ENCODE peak calls at places on chromosomes 4 and X, in four cellular contexts. Z is coronary artery, L is astrocyte of the spinal cord, B is GM12865. G is an unnamed sample.

GRCh38 chr4:31084806-31085416 is 364.7 kb downstream of the PCDH7 start:
- DNase-seq in B (no peak), L (no peak), Z (no peak), G (peak)

GRCh38 chr4:13162886-13163285 is 321.3 kb downstream of the RAB28 start:
- DNase-seq in B (no peak), L (peak), Z (no peak), G (no peak)

GRCh38 chr4:113610542-113610941 is 151.0 kb downstream of the CAMK2D start:
- DNase-seq in Z (no peak), L (no peak), B (no peak), G (no peak)

GRCh38 chr4:56435001-56435747 is at the start of gene PPAT:
- DNase-seq in B (peak), Z (peak), L (peak), G (peak)

GRCh38 chr4:107548211-107548905 is 171.7 kb downstream of the PAPSS1 start:
- DNase-seq in Z (no peak), B (no peak), L (peak), G (no peak)

GRCh38 chrX:128728943-128729342 is 676.7 kb upstream of the ACTRT1 start:
- DNase-seq in L (no peak), B (no peak), Z (no peak), G (no peak)

GRCh38 chrX:153609917-153610833 is 11.2 kb upstream of the CCNQ start:
- DNase-seq in L (peak), B (peak), Z (no peak), G (peak)

GRCh38 chr4:140189846-140190245 is 35.9 kb upstream of the MAML3 start:
- DNase-seq in B (no peak), Z (no peak), L (no peak), G (no peak)

GRCh38 chr4:96913437-96914075 is 1073.7 kb downstream of the PDHA2 start:
- DNase-seq in L (peak), B (no peak), Z (no peak), G (no peak)

GRCh38 chrX:108072746-108073145 is 18.6 kb downstream of the PSMD10 start:
- DNase-seq in L (peak), B (no peak), Z (no peak), G (no peak)

GRCh38 chrX:101220881-101221280 is 1.3 kb downstream of the DRP2 start:
- DNase-seq in Z (no peak), L (no peak), B (no peak), G (no peak)

GRCh38 chr4:73603854-73604584 is 16.2 kb downstream of the RASSF6 start:
- DNase-seq in B (no peak), Z (no peak), L (no peak), G (no peak)

GRCh38 chrX:123424546-123424945 is 240.5 kb downstream of the GRIA3 start:
- DNase-seq in B (peak), L (peak), Z (no peak), G (no peak)

GRCh38 chrX:73855546-73855945 is 292.5 kb downstream of the CHIC1 start:
- DNase-seq in B (peak), L (peak), Z (peak), G (peak)

GRCh38 chr4:141486375-141486997 is 149.9 kb upstream of the IL15 start:
- DNase-seq in L (peak), B (no peak), Z (no peak), G (no peak)

GRCh38 chr4:168623011-168623410 is 126.2 kb downstream of the PALLD start:
- DNase-seq in L (no peak), B (no peak), Z (no peak), G (no peak)

GRCh38 chrX:39935414-39936064 is 162.2 kb downstream of the BCOR start:
- DNase-seq in B (no peak), Z (no peak), L (peak), G (no peak)

GRCh38 chr4:15149842-15150592 is 147.7 kb downstream of the CPEB2 start:
- DNase-seq in L (peak), Z (peak), B (peak), G (peak)

GRCh38 chr4:77635246-77635645 is 29.6 kb downstream of the CXCL13 start:
- DNase-seq in L (no peak), B (no peak), Z (no peak), G (no peak)

GRCh38 chrX:44872319-44872816 is 620 bp upstream of the KDM6A start:
- DNase-seq in B (no peak), L (no peak), Z (peak), G (peak)

GRCh38 chr4:173505924-173506779 is 23.9 kb downstream of the HAND2 start:
- DNase-seq in L (no peak), B (peak), Z (no peak), G (peak)

GRCh38 chrX:72020204-72020603 is 109.6 kb downstream of the NHSL2 start:
- DNase-seq in L (no peak), B (no peak), Z (peak), G (no peak)

GRCh38 chrX:72020788-72021187 is 110.1 kb downstream of the NHSL2 start:
- DNase-seq in L (no peak), Z (no peak), B (peak), G (no peak)

GRCh38 chrX:72019487-72019886 is 108.8 kb downstream of the NHSL2 start:
- DNase-seq in Z (peak), B (no peak), L (no peak), G (no peak)

GRCh38 chrX:72023071-72023470 is 108.6 kb downstream of the RTL5 start:
- DNase-seq in B (no peak), L (no peak), Z (no peak), G (no peak)

DNA sequence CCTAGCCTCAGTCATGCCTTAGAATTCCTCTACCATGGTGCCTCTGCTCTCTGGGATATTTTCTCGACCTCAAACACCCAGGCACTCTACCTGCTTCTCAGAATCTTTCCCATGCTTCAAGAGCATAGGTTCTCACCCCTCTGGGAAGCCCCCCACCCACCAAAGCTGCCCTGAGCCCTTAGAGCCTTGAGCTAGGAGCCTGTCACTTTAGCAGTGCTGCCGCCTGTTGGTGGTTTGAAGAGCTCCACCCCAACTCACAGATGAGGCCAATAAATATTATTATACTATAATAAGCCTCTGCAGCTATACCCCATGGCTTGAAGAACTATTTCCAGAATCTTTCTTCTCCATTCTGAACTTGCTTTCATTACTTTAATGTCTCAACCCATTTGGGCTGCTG is 109.7 kb downstream of the RTL5 start:
- DNase-seq in B (peak), Z (peak), L (no peak), G (no peak)
- TF ChIP-seq CTCF in B (peak), Z (peak), L (peak), G (no peak)

GRCh38 chr4:20433101-20433705 is 181.5 kb downstream of the SLIT2 start:
- DNase-seq in B (no peak), Z (no peak), L (no peak), G (peak)
- TF ChIP-seq CTCF in B (no peak), Z (no peak), L (no peak), G (no peak)

GRCh38 chr4:67918428-67918827 is 34.6 kb upstream of the TMPRSS11D start:
- DNase-seq in L (no peak), Z (no peak), B (no peak), G (no peak)
- TF ChIP-seq CTCF in L (peak), Z (no peak), B (peak), G (peak)

GRCh38 chrX:2609431-2610238 is 81.5 kb upstream of the CD99 start:
- DNase-seq in L (peak), B (no peak), Z (no peak), G (no peak)
- TF ChIP-seq CTCF in L (no peak), B (no peak), Z (no peak), G (no peak)

DNA sequence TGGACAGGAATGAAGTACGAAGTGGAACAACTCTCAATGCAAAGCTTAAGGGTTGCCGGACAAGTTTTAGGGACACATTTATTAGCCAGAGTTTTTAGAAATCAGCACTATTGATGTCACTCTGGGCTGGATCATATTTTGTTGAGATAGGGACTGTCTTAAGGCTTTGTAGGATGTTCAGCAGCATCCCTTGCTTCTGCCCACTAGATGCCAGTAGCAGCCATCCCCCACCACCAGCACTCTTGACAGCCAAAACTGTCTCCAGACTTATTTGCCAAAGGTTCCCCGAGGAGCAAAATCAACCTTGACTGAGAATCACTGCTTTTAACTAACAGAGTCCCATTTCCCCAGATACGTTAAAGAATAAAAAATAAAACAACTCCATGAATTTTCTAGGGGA is 1497.3 kb downstream of the STIM2 start:
- DNase-seq in B (no peak), Z (no peak), L (no peak), G (no peak)
- TF ChIP-seq CTCF in B (no peak), Z (no peak), L (peak), G (no peak)

GRCh38 chr4:185634066-185634652 is 98.9 kb upstream of the PDLIM3 start:
- DNase-seq in B (peak), L (no peak), Z (no peak), G (no peak)
- TF ChIP-seq CTCF in B (peak), L (peak), Z (no peak), G (peak)

GRCh38 chr4:66555301-66555700 is 885.0 kb upstream of the EPHA5 start:
- DNase-seq in B (no peak), Z (no peak), L (peak), G (no peak)

GRCh38 chr4:66558651-66559050 is 888.4 kb upstream of the EPHA5 start:
- DNase-seq in Z (no peak), L (peak), B (no peak), G (no peak)

GRCh38 chr4:66562276-66562806 is 892.1 kb upstream of the EPHA5 start:
- DNase-seq in Z (no peak), B (no peak), L (peak), G (no peak)

GRCh38 chr4:66554844-66555243 is 884.6 kb upstream of the EPHA5 start:
- DNase-seq in Z (no peak), B (no peak), L (no peak), G (no peak)

GRCh38 chr4:66556651-66557278 is 886.5 kb upstream of the EPHA5 start:
- DNase-seq in Z (no peak), L (no peak), B (no peak), G (no peak)
- TF ChIP-seq CTCF in Z (no peak), L (no peak), B (no peak), G (no peak)

GRCh38 chr4:183401473-183401872 is 43.0 kb upstream of the CDKN2AIP start:
- DNase-seq in L (no peak), Z (no peak), B (no peak), G (no peak)

GRCh38 chr4:183399166-183399565 is 45.3 kb upstream of the CDKN2AIP start:
- DNase-seq in B (no peak), Z (no peak), L (no peak), G (no peak)

GRCh38 chr4:183398298-183399129 is 45.9 kb upstream of the CDKN2AIP start:
- DNase-seq in L (peak), B (peak), Z (no peak), G (peak)

GRCh38 chr4:183399616-183400015 is 44.8 kb upstream of the CDKN2AIP start:
- DNase-seq in B (no peak), Z (no peak), L (no peak), G (no peak)

GRCh38 chr4:183400035-183400434 is 44.4 kb upstream of the CDKN2AIP start:
- DNase-seq in B (no peak), L (no peak), Z (no peak), G (no peak)
- TF ChIP-seq CTCF in B (no peak), L (no peak), Z (no peak), G (no peak)

GRCh38 chr4:146790515-146790914 is 151.8 kb downstream of the POU4F2 start:
- DNase-seq in B (no peak), L (no peak), Z (no peak), G (peak)

GRCh38 chr4:146791439-146791838 is 152.7 kb downstream of the POU4F2 start:
- DNase-seq in L (no peak), Z (no peak), B (no peak), G (no peak)

GRCh38 chr4:146795721-146796120 is 149.9 kb downstream of the TTC29 start:
- DNase-seq in Z (no peak), B (no peak), L (no peak), G (no peak)
- TF ChIP-seq CTCF in Z (no peak), B (no peak), L (no peak), G (no peak)

G was measured in Calu3.